ENCODE peak calls at places on chromosomes 6 and 20, in eight cellular contexts. F is left cardiac atrium; C is fibroblast of pulmonary artery; O is mesothelial cell of epicardium; B is stimulated activated CD4-positive, alpha-beta T cell treated with anti-CD3 and anti-CD28 coated beads, Interleukin-15, amount 100 ng/mL, for 1 hour; Y is DMS153; D is NCI-H1092; S is MCF 10A. A is an unnamed sample.

GRCh38 chr6:16725145-16725864 is 36.0 kb downstream of the ATXN1 start:
- DNase-seq in Y (no peak), F (no peak), B (no peak), C (peak; percentile 87), D (no peak), O (no peak), S (peak; percentile 78), A (no peak)

GRCh38 chr6:167113935-167114910 is 8.7 kb upstream of the CCR6 start:
- DNase-seq in O (no peak), F (no peak), S (no peak), D (no peak), Y (no peak), B (no peak), C (no peak), A (no peak)

GRCh38 chr6:148534871-148535270 is 192.2 kb downstream of the SASH1 start:
- DNase-seq in C (no peak), O (no peak), F (no peak), B (no peak), Y (no peak), S (no peak), D (no peak), A (no peak)

GRCh38 chr6:75178757-75179156 is 27.1 kb downstream of the COL12A1 start:
- DNase-seq in F (no peak), S (no peak), C (no peak), B (no peak), O (no peak), D (no peak), Y (no peak), A (no peak)

GRCh38 chr6:37202788-37203491 is 33.0 kb downstream of the PIM1 start:
- DNase-seq in O (no peak), C (no peak), D (no peak), S (no peak), F (no peak), B (no peak), Y (no peak), A (no peak)

GRCh38 chr6:107634147-107635057 is 144.5 kb downstream of the SOBP start:
- DNase-seq in D (no peak), S (no peak), F (peak; percentile 47), B (no peak), C (no peak), O (no peak), Y (no peak), A (no peak)

GRCh38 chr6:26054937-26055669 is 32.1 kb upstream of the HFE start:
- DNase-seq in S (peak; percentile 96), Y (peak; percentile 79), D (peak; percentile 63), F (peak; percentile 88), B (peak; percentile 43), C (peak; percentile 96), O (peak; percentile 67), A (peak; percentile 95)

GRCh38 chr6:26044140-26045045 is 42.8 kb upstream of the HFE start:
- DNase-seq in C (no peak), D (no peak), O (no peak), Y (no peak), S (peak; percentile 33), B (no peak), F (peak; percentile 61), A (no peak)

GRCh38 chr6:166308769-166309589 is 787 bp upstream of the PRR18 start:
- DNase-seq in D (peak; percentile 77), S (no peak), F (no peak), O (no peak), C (no peak), B (no peak), Y (peak; percentile 91), A (peak; percentile 94)

GRCh38 chr6:161918608-161919205 is 644.8 kb upstream of the AGPAT4 start:
- DNase-seq in F (no peak), O (no peak), Y (no peak), C (no peak), B (no peak), S (no peak), D (no peak), A (no peak)

GRCh38 chr20:39269031-39269461 is 306.9 kb downstream of the DHX35 start:
- DNase-seq in O (peak; percentile 31), F (peak; percentile 67), Y (no peak), B (peak; percentile 7), S (peak; percentile 32), D (no peak), C (peak; percentile 33), A (peak; percentile 47)

GRCh38 chr6:27161603-27161945 is 85.9 kb upstream of the PRSS16 start:
- DNase-seq in O (no peak), F (no peak), D (no peak), C (no peak), S (no peak), B (no peak), Y (no peak), A (no peak)

GRCh38 chr6:155872961-155873360 is 417.3 kb upstream of the NOX3 start:
- DNase-seq in O (no peak), S (no peak), C (no peak), B (no peak), F (no peak), D (no peak), Y (no peak), A (no peak)

GRCh38 chr20:10255846-10256245 is 37.2 kb downstream of the SNAP25 start:
- DNase-seq in C (no peak), D (no peak), B (no peak), Y (no peak), F (no peak), S (no peak), O (no peak), A (no peak)

GRCh38 chr6:168206681-168207274 is 112.8 kb downstream of the DACT2 start:
- DNase-seq in C (no peak), B (no peak), Y (no peak), D (no peak), S (no peak), O (no peak), F (no peak), A (no peak)

GRCh38 chr20:22744341-22745193 is 160.2 kb upstream of the FOXA2 start:
- DNase-seq in B (no peak), F (no peak), C (peak; percentile 60), S (peak; percentile 9), Y (no peak), O (no peak), D (no peak), A (no peak)

GRCh38 chr6:99151634-99152344 is 197.7 kb downstream of the FAXC start:
- DNase-seq in S (peak; percentile 69), D (no peak), O (peak; percentile 25), C (peak; percentile 11), F (peak; percentile 23), Y (no peak), B (no peak), A (peak; percentile 14)

GRCh38 chr6:110285306-110286060 is 72.7 kb downstream of the METTL24 start:
- DNase-seq in F (no peak), S (no peak), D (no peak), C (no peak), Y (no peak), O (no peak), B (no peak), A (no peak)

GRCh38 chr20:57350086-57350710 is 857 bp upstream of the RAE1 start:
- DNase-seq in C (no peak), Y (no peak), D (no peak), O (no peak), B (no peak), S (no peak), F (no peak), A (no peak)

GRCh38 chr20:51799586-51799985 is 2.7 kb downstream of the SALL4 start:
- DNase-seq in S (no peak), F (no peak), B (no peak), Y (no peak), D (no peak), C (no peak), O (no peak), A (no peak)

GRCh38 chr6:39156763-39157162 is 41.8 kb upstream of the SAYSD1 start:
- DNase-seq in B (no peak), O (no peak), S (no peak), Y (no peak), D (no peak), F (no peak), C (no peak), A (peak; percentile 57)

GRCh38 chr6:44269168-44269920 is 906 bp upstream of the TMEM151B start:
- DNase-seq in C (no peak), S (no peak), B (no peak), O (no peak), Y (no peak), D (no peak), F (peak; percentile 8), A (no peak)

GRCh38 chr6:167750956-167751358 is 75.8 kb upstream of the AFDN start:
- DNase-seq in O (no peak), D (no peak), B (no peak), C (no peak), Y (peak; percentile 90), F (peak; percentile 69), S (no peak), A (peak; percentile 6)

GRCh38 chr6:34374112-34374907 is 18.2 kb downstream of the NUDT3 start:
- DNase-seq in F (no peak), Y (no peak), B (no peak), O (no peak), D (no peak), C (no peak), S (no peak), A (no peak)

GRCh38 chr6:99512033-99512432 is 3.2 kb downstream of the USP45 start:
- DNase-seq in F (no peak), B (no peak), C (peak; percentile 29), D (no peak), S (peak; percentile 51), O (no peak), Y (no peak), A (no peak)

GRCh38 chr20:20211988-20212518 is 155.9 kb upstream of the INSM1 start:
- DNase-seq in S (no peak), B (no peak), F (no peak), Y (peak; percentile 83), C (no peak), D (no peak), O (no peak), A (peak; percentile 93)

GRCh38 chr20:41386502-41387427 is 20.1 kb upstream of the EMILIN3 start:
- DNase-seq in C (no peak), O (no peak), S (no peak), F (no peak), D (no peak), B (no peak), Y (no peak), A (no peak)

GRCh38 chr20:45354423-45355208 is 6.4 kb upstream of the SDC4 start:
- DNase-seq in F (no peak), S (no peak), C (peak; percentile 49), O (no peak), Y (no peak), B (no peak), D (no peak), A (no peak)

GRCh38 chr6:53795702-53796450 is 1.1 kb downstream of the LRRC1 start:
- DNase-seq in Y (no peak), D (no peak), O (no peak), C (no peak), S (peak; percentile 45), F (peak; percentile 50), B (peak; percentile 3), A (peak; percentile 27)

GRCh38 chr20:37560629-37561028 is 33.0 kb upstream of the BLCAP start:
- DNase-seq in D (no peak), C (no peak), S (no peak), B (no peak), Y (no peak), F (no peak), O (no peak), A (no peak)

GRCh38 chr20:62946918-62947317 is 5.6 kb upstream of the SLC17A9 start:
- DNase-seq in Y (no peak), O (no peak), C (peak; percentile 56), F (peak; percentile 74), B (no peak), S (no peak), D (no peak), A (no peak)

GRCh38 chr20:33477386-33478234 is 12.3 kb upstream of the CBFA2T2 start:
- DNase-seq in D (peak; percentile 57), C (no peak), F (no peak), O (no peak), Y (peak; percentile 99), B (no peak), S (no peak), A (peak; percentile 99)

GRCh38 chr6:168700880-168701279 is 259.9 kb downstream of the SMOC2 start:
- DNase-seq in B (no peak), C (no peak), F (no peak), Y (no peak), S (peak; percentile 28), D (no peak), O (no peak), A (no peak)

GRCh38 chr6:137283940-137284910 is 65.0 kb upstream of the IFNGR1 start:
- DNase-seq in F (no peak), B (no peak), O (no peak), Y (no peak), S (no peak), D (no peak), C (no peak), A (no peak)

A was measured in NCI-H345.